ENCODE peak calls at places on chromosomes 5 and 9, in nine cellular contexts. One of them, this sample, is unnamed.

GRCh38 chr5:79448336-79448735 is 65.6 kb downstream of the HOMER1 start:
- DNase-seq in GM13976: no peak
- DNase-seq in keratinocyte: no peak
- DNase-seq in bronchial epithelial cell: peak; percentile 4
- DNase-seq in H1: no peak
- DNase-seq in AG04450: no peak
- DNase-seq in B cell: no peak
- DNase-seq in kidney: no peak
- DNase-seq in GM23338: no peak
- DNase-seq in this sample: no peak

GRCh38 chr5:102295534-102296228 is 403 bp downstream of the SLCO4C1 start:
- DNase-seq in keratinocyte: no peak
- DNase-seq in AG04450: no peak
- DNase-seq in GM13976: no peak
- DNase-seq in B cell: peak; percentile 10
- DNase-seq in GM23338: peak; percentile 81
- DNase-seq in H1: peak; percentile 69
- DNase-seq in bronchial epithelial cell: no peak
- DNase-seq in kidney: peak; percentile 72
- DNase-seq in this sample: no peak

GRCh38 chr5:123297866-123298265 is 125.3 kb downstream of the CEP120 start:
- DNase-seq in GM23338: no peak
- DNase-seq in bronchial epithelial cell: peak; percentile 13
- DNase-seq in AG04450: no peak
- DNase-seq in GM13976: no peak
- DNase-seq in B cell: no peak
- DNase-seq in kidney: no peak
- DNase-seq in keratinocyte: no peak
- DNase-seq in H1: no peak
- DNase-seq in this sample: no peak

GRCh38 chr5:135644196-135644766 is 65.5 kb upstream of the CXCL14 start:
- DNase-seq in GM23338: no peak
- DNase-seq in kidney: no peak
- DNase-seq in bronchial epithelial cell: no peak
- DNase-seq in GM13976: no peak
- DNase-seq in keratinocyte: no peak
- DNase-seq in H1: no peak
- DNase-seq in B cell: no peak
- DNase-seq in AG04450: no peak
- DNase-seq in this sample: no peak

GRCh38 chr9:133653638-133654037 is 17.5 kb downstream of the DBH start:
- DNase-seq in keratinocyte: no peak
- DNase-seq in kidney: no peak
- DNase-seq in GM23338: no peak
- DNase-seq in AG04450: no peak
- DNase-seq in H1: no peak
- DNase-seq in B cell: no peak
- DNase-seq in GM13976: no peak
- DNase-seq in bronchial epithelial cell: no peak
- DNase-seq in this sample: no peak

GRCh38 chr5:87195616-87196015 is 72.1 kb upstream of the RASA1 start:
- DNase-seq in kidney: no peak
- DNase-seq in bronchial epithelial cell: peak; percentile 6
- DNase-seq in AG04450: no peak
- DNase-seq in GM23338: no peak
- DNase-seq in GM13976: no peak
- DNase-seq in B cell: no peak
- DNase-seq in H1: no peak
- DNase-seq in keratinocyte: no peak
- DNase-seq in this sample: no peak

GRCh38 chr9:110808599-110808980 is 140.0 kb downstream of the MUSK start:
- DNase-seq in H1: no peak
- DNase-seq in keratinocyte: no peak
- DNase-seq in bronchial epithelial cell: no peak
- DNase-seq in AG04450: no peak
- DNase-seq in GM23338: no peak
- DNase-seq in GM13976: peak; percentile 54
- DNase-seq in kidney: no peak
- DNase-seq in B cell: no peak
- DNase-seq in this sample: no peak

GRCh38 chr9:123637940-123638634 is 282.1 kb downstream of the CRB2 start:
- DNase-seq in kidney: no peak
- DNase-seq in bronchial epithelial cell: peak; percentile 18
- DNase-seq in AG04450: no peak
- DNase-seq in H1: no peak
- DNase-seq in GM23338: no peak
- DNase-seq in GM13976: no peak
- DNase-seq in B cell: no peak
- DNase-seq in keratinocyte: no peak
- DNase-seq in this sample: no peak

GRCh38 chr5:68225911-68226563 is 10.5 kb downstream of the PIK3R1 start:
- DNase-seq in GM13976: no peak
- DNase-seq in B cell: no peak
- DNase-seq in bronchial epithelial cell: no peak
- DNase-seq in keratinocyte: no peak
- DNase-seq in H1: no peak
- DNase-seq in AG04450: no peak
- DNase-seq in GM23338: no peak
- DNase-seq in kidney: no peak
- DNase-seq in this sample: no peak

GRCh38 chr9:31314241-31314640 is 1070.2 kb upstream of the ACO1 start:
- DNase-seq in GM13976: no peak
- DNase-seq in AG04450: no peak
- DNase-seq in kidney: no peak
- DNase-seq in GM23338: no peak
- DNase-seq in bronchial epithelial cell: no peak
- DNase-seq in keratinocyte: no peak
- DNase-seq in B cell: no peak
- DNase-seq in H1: no peak
- DNase-seq in this sample: no peak

GRCh38 chr9:134891713-134892112 is 11.1 kb downstream of the FCN2 start:
- DNase-seq in H1: peak; percentile 29
- DNase-seq in kidney: no peak
- DNase-seq in GM13976: no peak
- DNase-seq in keratinocyte: no peak
- DNase-seq in AG04450: no peak
- DNase-seq in B cell: no peak
- DNase-seq in GM23338: no peak
- DNase-seq in bronchial epithelial cell: no peak
- DNase-seq in this sample: no peak

GRCh38 chr9:128614728-128615127 is 41.9 kb downstream of the DYNC2I2 start:
- DNase-seq in keratinocyte: no peak
- DNase-seq in H1: no peak
- DNase-seq in AG04450: no peak
- DNase-seq in B cell: no peak
- DNase-seq in GM13976: no peak
- DNase-seq in kidney: no peak
- DNase-seq in GM23338: no peak
- DNase-seq in bronchial epithelial cell: peak; percentile 61
- DNase-seq in this sample: no peak

GRCh38 chr5:76709762-76710161 is 6.2 kb upstream of the F2R start:
- DNase-seq in AG04450: no peak
- DNase-seq in B cell: no peak
- DNase-seq in GM13976: no peak
- DNase-seq in H1: no peak
- DNase-seq in keratinocyte: no peak
- DNase-seq in GM23338: no peak
- DNase-seq in kidney: no peak
- DNase-seq in bronchial epithelial cell: no peak
- DNase-seq in this sample: no peak

GRCh38 chr5:59357421-59357977 is 536.0 kb downstream of the PDE4D start:
- DNase-seq in kidney: no peak
- DNase-seq in AG04450: no peak
- DNase-seq in GM23338: peak; percentile 44
- DNase-seq in keratinocyte: no peak
- DNase-seq in H1: no peak
- DNase-seq in bronchial epithelial cell: no peak
- DNase-seq in B cell: no peak
- DNase-seq in GM13976: no peak
- DNase-seq in this sample: no peak

GRCh38 chr5:138837160-138837559 is 38.0 kb downstream of the LRRTM2 start:
- DNase-seq in B cell: no peak
- DNase-seq in GM13976: no peak
- DNase-seq in kidney: no peak
- DNase-seq in AG04450: no peak
- DNase-seq in bronchial epithelial cell: no peak
- DNase-seq in keratinocyte: no peak
- DNase-seq in GM23338: peak; percentile 20
- DNase-seq in H1: no peak
- DNase-seq in this sample: no peak

GRCh38 chr9:87089963-87090362 is 142.7 kb upstream of the GAS1 start:
- DNase-seq in AG04450: no peak
- DNase-seq in GM23338: no peak
- DNase-seq in bronchial epithelial cell: no peak
- DNase-seq in B cell: no peak
- DNase-seq in H1: no peak
- DNase-seq in kidney: no peak
- DNase-seq in keratinocyte: no peak
- DNase-seq in GM13976: no peak
- DNase-seq in this sample: no peak

GRCh38 chr5:14983666-14984441 is 112.3 kb upstream of the ANKH start:
- DNase-seq in bronchial epithelial cell: no peak
- DNase-seq in GM23338: no peak
- DNase-seq in keratinocyte: no peak
- DNase-seq in GM13976: no peak
- DNase-seq in AG04450: no peak
- DNase-seq in kidney: no peak
- DNase-seq in B cell: no peak
- DNase-seq in H1: no peak
- DNase-seq in this sample: no peak

GRCh38 chr9:115591584-115591984 is 473.6 kb upstream of the TNC start:
- DNase-seq in keratinocyte: peak; percentile 69
- DNase-seq in bronchial epithelial cell: peak; percentile 98
- DNase-seq in GM23338: peak; percentile 60
- DNase-seq in kidney: no peak
- DNase-seq in GM13976: peak; percentile 38
- DNase-seq in H1: peak; percentile 48
- DNase-seq in B cell: no peak
- DNase-seq in AG04450: peak; percentile 99
- DNase-seq in this sample: peak; percentile 28

GRCh38 chr5:112418412-112419049 is 546 bp downstream of the EPB41L4A start:
- DNase-seq in keratinocyte: no peak
- DNase-seq in bronchial epithelial cell: no peak
- DNase-seq in GM23338: peak; percentile 15
- DNase-seq in kidney: no peak
- DNase-seq in AG04450: no peak
- DNase-seq in B cell: peak; percentile 38
- DNase-seq in GM13976: peak; percentile 9
- DNase-seq in H1: no peak
- DNase-seq in this sample: peak; percentile 2

GRCh38 chr5:179766021-179766725 is 27.6 kb upstream of the LTC4S start:
- DNase-seq in H1: no peak
- DNase-seq in B cell: no peak
- DNase-seq in GM23338: no peak
- DNase-seq in GM13976: no peak
- DNase-seq in keratinocyte: no peak
- DNase-seq in kidney: no peak
- DNase-seq in AG04450: no peak
- DNase-seq in bronchial epithelial cell: no peak
- DNase-seq in this sample: no peak

GRCh38 chr9:19208653-19209052 is 21.8 kb upstream of the DENND4C start:
- DNase-seq in GM13976: peak; percentile 2
- DNase-seq in GM23338: no peak
- DNase-seq in H1: no peak
- DNase-seq in AG04450: no peak
- DNase-seq in B cell: no peak
- DNase-seq in bronchial epithelial cell: peak; percentile 87
- DNase-seq in kidney: no peak
- DNase-seq in keratinocyte: no peak
- DNase-seq in this sample: no peak

GRCh38 chr9:114218264-114219120 is 63.2 kb downstream of the COL27A1 start:
- DNase-seq in H1: no peak
- DNase-seq in GM13976: no peak
- DNase-seq in bronchial epithelial cell: no peak
- DNase-seq in keratinocyte: no peak
- DNase-seq in AG04450: no peak
- DNase-seq in kidney: no peak
- DNase-seq in GM23338: no peak
- DNase-seq in B cell: no peak
- DNase-seq in this sample: no peak

GRCh38 chr9:91341258-91341746 is 20.4 kb downstream of the AUH start:
- DNase-seq in B cell: no peak
- DNase-seq in H1: no peak
- DNase-seq in GM23338: no peak
- DNase-seq in bronchial epithelial cell: no peak
- DNase-seq in GM13976: no peak
- DNase-seq in keratinocyte: no peak
- DNase-seq in kidney: no peak
- DNase-seq in AG04450: no peak
- DNase-seq in this sample: no peak
- TF ChIP-seq CTCF in B cell: no peak
- TF ChIP-seq CTCF in H1: no peak
- TF ChIP-seq CTCF in GM23338: peak; percentile 45
- TF ChIP-seq CTCF in bronchial epithelial cell: no peak
- TF ChIP-seq CTCF in GM13976: no peak
- TF ChIP-seq CTCF in keratinocyte: no peak
- TF ChIP-seq CTCF in kidney: no peak
- TF ChIP-seq CTCF in AG04450: no peak
- TF ChIP-seq CTCF in this sample: no peak

GRCh38 chr5:26121343-26121742 is 917.0 kb downstream of the CDH9 start:
- DNase-seq in kidney: no peak
- DNase-seq in AG04450: no peak
- DNase-seq in GM13976: no peak
- DNase-seq in H1: no peak
- DNase-seq in GM23338: peak; percentile 50
- DNase-seq in B cell: no peak
- DNase-seq in bronchial epithelial cell: no peak
- DNase-seq in keratinocyte: no peak
- DNase-seq in this sample: no peak
- TF ChIP-seq CTCF in kidney: no peak
- TF ChIP-seq CTCF in AG04450: no peak
- TF ChIP-seq CTCF in GM13976: no peak
- TF ChIP-seq CTCF in H1: peak; percentile 26
- TF ChIP-seq CTCF in GM23338: peak; percentile 57
- TF ChIP-seq CTCF in B cell: no peak
- TF ChIP-seq CTCF in bronchial epithelial cell: no peak
- TF ChIP-seq CTCF in keratinocyte: no peak
- TF ChIP-seq CTCF in this sample: no peak

DNA sequence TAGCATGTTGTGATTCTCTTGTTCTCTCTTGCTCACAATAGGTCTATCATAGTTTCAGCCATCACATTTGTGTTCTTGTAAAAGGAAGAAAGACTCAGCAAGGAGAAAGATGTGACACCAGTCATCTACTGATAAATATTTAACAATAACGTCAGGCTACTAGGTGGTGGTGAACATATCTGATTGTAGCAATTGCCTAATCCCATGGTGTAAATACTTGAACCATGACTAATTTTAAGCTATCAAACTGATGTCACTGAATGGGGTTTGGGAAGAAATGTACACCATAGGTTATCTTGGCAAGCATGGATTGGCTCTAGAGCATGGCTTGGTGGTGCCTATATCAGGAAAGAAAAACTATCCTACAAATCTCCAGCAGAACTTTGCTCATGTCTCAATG is 16.6 kb downstream of the DMRTA1 start:
- DNase-seq in H1: no peak
- DNase-seq in B cell: no peak
- DNase-seq in GM13976: no peak
- DNase-seq in AG04450: no peak
- DNase-seq in GM23338: no peak
- DNase-seq in bronchial epithelial cell: peak; percentile 64
- DNase-seq in kidney: no peak
- DNase-seq in keratinocyte: no peak
- DNase-seq in this sample: no peak
- TF ChIP-seq CTCF in H1: no peak
- TF ChIP-seq CTCF in B cell: no peak
- TF ChIP-seq CTCF in GM13976: no peak
- TF ChIP-seq CTCF in AG04450: no peak
- TF ChIP-seq CTCF in GM23338: no peak
- TF ChIP-seq CTCF in bronchial epithelial cell: no peak
- TF ChIP-seq CTCF in kidney: no peak
- TF ChIP-seq CTCF in keratinocyte: no peak
- TF ChIP-seq CTCF in this sample: no peak

GRCh38 chr9:8855046-8855445 is 1055.5 kb upstream of the DMAC1 start:
- DNase-seq in kidney: no peak
- DNase-seq in bronchial epithelial cell: peak; percentile 30
- DNase-seq in GM13976: no peak
- DNase-seq in AG04450: no peak
- DNase-seq in H1: no peak
- DNase-seq in GM23338: peak; percentile 47
- DNase-seq in B cell: no peak
- DNase-seq in keratinocyte: no peak
- DNase-seq in this sample: no peak
- TF ChIP-seq CTCF in kidney: peak; percentile 18
- TF ChIP-seq CTCF in bronchial epithelial cell: no peak
- TF ChIP-seq CTCF in GM13976: no peak
- TF ChIP-seq CTCF in AG04450: peak; percentile 26
- TF ChIP-seq CTCF in H1: peak; percentile 36
- TF ChIP-seq CTCF in GM23338: peak; percentile 56
- TF ChIP-seq CTCF in B cell: no peak
- TF ChIP-seq CTCF in keratinocyte: no peak
- TF ChIP-seq CTCF in this sample: peak; percentile 65

This sample was measured in neural crest cell.